ENCODE peak calls at places on chromosomes 13 and 19, in four cellular contexts. One of them, this sample, is unnamed.

GRCh38 chr19:15195381-15195964 is 5.3 kb downstream of the NOTCH3 start:
- DNase-seq in GM12878: no peak
- DNase-seq in K562: peak; percentile 57
- DNase-seq in HepG2: no peak
- DNase-seq in this sample: peak; percentile 78

GRCh38 chr19:51256053-51256682 is 5.3 kb downstream of the SIGLECL1 start:
- DNase-seq in GM12878: no peak
- DNase-seq in K562: no peak
- DNase-seq in HepG2: no peak
- DNase-seq in this sample: no peak

GRCh38 chr19:34676697-34677385 is at the start of gene SCGB2B2:
- DNase-seq in GM12878: peak; percentile 50
- DNase-seq in K562: no peak
- DNase-seq in HepG2: no peak
- DNase-seq in this sample: no peak

GRCh38 chr13:26022538-26023292 is 29.1 kb downstream of the SHISA2 start:
- DNase-seq in GM12878: no peak
- DNase-seq in K562: no peak
- DNase-seq in HepG2: no peak
- DNase-seq in this sample: no peak

GRCh38 chr13:48730971-48731658 is 77.4 kb downstream of the CYSLTR2 start:
- DNase-seq in GM12878: no peak
- DNase-seq in K562: no peak
- DNase-seq in HepG2: no peak
- DNase-seq in this sample: peak; percentile 13

GRCh38 chr19:2302319-2303208 is 5.4 kb downstream of the LINGO3 start:
- DNase-seq in GM12878: no peak
- DNase-seq in K562: peak; percentile 65
- DNase-seq in HepG2: no peak
- DNase-seq in this sample: peak; percentile 72

GRCh38 chr19:6108721-6109633 is 1.3 kb downstream of the RFX2 start:
- DNase-seq in GM12878: no peak
- DNase-seq in K562: peak; percentile 37
- DNase-seq in HepG2: no peak
- DNase-seq in this sample: peak; percentile 36

GRCh38 chr13:90362718-90363117 is 984.8 kb upstream of the MIR17HG start:
- DNase-seq in GM12878: no peak
- DNase-seq in K562: no peak
- DNase-seq in HepG2: no peak
- DNase-seq in this sample: no peak

GRCh38 chr19:6482343-6482686 is 728 bp upstream of the DENND1C start:
- DNase-seq in GM12878: no peak
- DNase-seq in K562: no peak
- DNase-seq in HepG2: no peak
- DNase-seq in this sample: no peak

GRCh38 chr13:92681239-92681638 is 545.4 kb upstream of the GPC6 start:
- DNase-seq in GM12878: no peak
- DNase-seq in K562: no peak
- DNase-seq in HepG2: no peak
- DNase-seq in this sample: peak; percentile 13

GRCh38 chr19:42088471-42089190 is 12.7 kb downstream of the ZNF574 start:
- DNase-seq in GM12878: no peak
- DNase-seq in K562: no peak
- DNase-seq in HepG2: no peak
- DNase-seq in this sample: no peak

GRCh38 chr13:22757530-22758120 is 423.2 kb upstream of the SGCG start:
- DNase-seq in GM12878: no peak
- DNase-seq in K562: no peak
- DNase-seq in HepG2: no peak
- DNase-seq in this sample: no peak

GRCh38 chr19:49746206-49746958 is 16.7 kb downstream of the TSKS start:
- DNase-seq in GM12878: no peak
- DNase-seq in K562: peak; percentile 100
- DNase-seq in HepG2: peak; percentile 36
- DNase-seq in this sample: peak; percentile 97

GRCh38 chr19:1107655-1108261 is 4.0 kb downstream of the GPX4 start:
- DNase-seq in GM12878: no peak
- DNase-seq in K562: no peak
- DNase-seq in HepG2: no peak
- DNase-seq in this sample: no peak
- TF ChIP-seq CBFB in GM12878: peak; percentile 50
- TF ChIP-seq CBFB in K562: no peak
- TF ChIP-seq CBFB in HepG2: no peak
- TF ChIP-seq CBFB in this sample: no peak

DNA sequence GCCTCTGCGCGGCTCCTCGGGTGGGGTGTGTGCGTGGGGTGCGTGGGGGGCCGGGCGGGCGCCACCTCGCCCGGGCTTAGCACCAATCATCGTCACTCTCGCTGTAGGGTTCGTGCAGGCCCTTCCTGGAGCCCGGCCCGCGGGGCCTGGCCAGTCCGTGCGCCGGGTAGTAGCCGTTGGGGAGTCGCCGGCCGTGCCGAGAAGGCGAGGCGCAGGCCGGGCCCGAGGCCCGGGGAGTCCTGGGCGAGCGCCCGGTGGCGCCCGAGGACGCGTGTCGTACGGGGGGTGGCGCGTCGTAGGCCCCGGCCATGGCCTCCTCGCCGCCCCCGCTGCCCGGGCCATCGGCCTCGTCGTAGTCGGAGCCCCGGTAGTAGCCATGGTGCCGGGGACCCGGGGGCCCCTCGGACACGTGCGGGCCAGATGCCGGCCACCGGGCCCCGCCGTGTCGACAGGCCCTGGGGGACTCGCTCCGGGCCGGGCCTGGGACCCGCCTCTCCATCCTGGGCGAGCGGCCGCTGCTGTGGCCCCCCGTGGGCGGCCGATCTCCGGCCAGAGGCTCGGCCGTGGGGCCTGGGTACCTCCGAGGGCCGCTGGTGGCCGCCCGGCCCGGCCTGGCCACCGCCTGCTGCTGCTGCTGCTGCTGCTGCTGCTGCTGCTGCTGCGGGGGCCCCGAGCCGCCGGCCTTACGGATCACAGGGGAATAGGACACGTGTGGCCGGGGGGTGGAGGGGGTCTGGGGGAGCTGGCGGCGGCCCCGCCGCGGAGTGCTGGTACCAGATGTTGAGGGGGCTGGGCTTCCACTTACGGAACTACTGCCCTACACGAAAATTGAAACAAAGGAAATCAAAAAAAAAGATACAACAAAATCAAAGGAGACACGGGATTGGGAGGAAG is 57.3 kb downstream of the IER2 start:
- DNase-seq in GM12878: no peak
- DNase-seq in K562: no peak
- DNase-seq in HepG2: no peak
- DNase-seq in this sample: no peak
- TF ChIP-seq CBFB in GM12878: no peak
- TF ChIP-seq CBFB in K562: no peak
- TF ChIP-seq CBFB in HepG2: no peak
- TF ChIP-seq CBFB in this sample: no peak

GRCh38 chr13:83752141-83752540 is 130.1 kb downstream of the SLITRK1 start:
- DNase-seq in GM12878: no peak
- DNase-seq in K562: no peak
- DNase-seq in HepG2: peak; percentile 16
- DNase-seq in this sample: no peak
- TF ChIP-seq CBFB in GM12878: no peak
- TF ChIP-seq CBFB in K562: no peak
- TF ChIP-seq CBFB in HepG2: no peak
- TF ChIP-seq CBFB in this sample: no peak

GRCh38 chr19:8631425-8631819 is 989 bp downstream of the NFILZ start:
- DNase-seq in GM12878: no peak
- DNase-seq in K562: no peak
- DNase-seq in HepG2: peak; percentile 86
- DNase-seq in this sample: no peak
- TF ChIP-seq CBFB in GM12878: no peak
- TF ChIP-seq CBFB in K562: no peak
- TF ChIP-seq CBFB in HepG2: peak; percentile 26
- TF ChIP-seq CBFB in this sample: no peak